ENCODE peak calls at places on chromosomes 12 and 14, in seven cellular contexts. D is fibroblast of the aortic adventitia, U is bronchial epithelial cell, K is nephron progenitor cell, E is psoas muscle, N is AG10803, P is Calu3. Z is an unnamed sample.

GRCh38 chr14:98173291-98173690 is 1098.7 kb downstream of the BCL11B start:
- DNase-seq in N (no peak), P (no peak), U (no peak), D (no peak), E (no peak), K (no peak), Z (no peak)

GRCh38 chr14:68027276-68027675 is 207.7 kb downstream of the RAD51B start:
- DNase-seq in N (no peak), P (no peak), K (no peak), E (no peak), D (peak; percentile 31), U (peak; percentile 36), Z (no peak)

GRCh38 chr12:95117178-95117599 is 43.8 kb upstream of the NR2C1 start:
- DNase-seq in D (peak; percentile 87), P (peak; percentile 78), U (no peak), K (peak; percentile 51), E (no peak), N (peak; percentile 78), Z (no peak)

GRCh38 chr14:54673193-54674121 is 106.5 kb downstream of the SAMD4A start:
- DNase-seq in N (no peak), K (peak; percentile 21), P (no peak), U (no peak), E (no peak), D (peak; percentile 49), Z (no peak)

GRCh38 chr14:23617539-23617938 is 18.6 kb upstream of the DHRS2 start:
- DNase-seq in U (no peak), K (no peak), N (no peak), P (no peak), D (no peak), E (no peak), Z (no peak)

GRCh38 chr12:89212339-89212771 is 139.9 kb downstream of the DUSP6 start:
- DNase-seq in E (peak; percentile 46), N (no peak), D (peak; percentile 39), U (peak; percentile 31), P (no peak), K (no peak), Z (no peak)

GRCh38 chr14:79280400-79280670 is 931.0 kb downstream of the DIO2 start:
- DNase-seq in N (no peak), U (no peak), D (no peak), K (no peak), E (no peak), P (no peak), Z (no peak)

GRCh38 chr12:109783965-109784244 is 49.3 kb downstream of the TRPV4 start:
- DNase-seq in N (no peak), K (no peak), P (no peak), D (no peak), U (no peak), E (no peak), Z (peak; percentile 49)

GRCh38 chr12:122080149-122081107 is 1.9 kb downstream of the MLXIP start:
- DNase-seq in U (peak; percentile 92), E (peak; percentile 79), N (peak; percentile 84), P (peak; percentile 71), K (no peak), D (peak; percentile 93), Z (no peak)

GRCh38 chr12:98217257-98217656 is 298.1 kb upstream of the TMPO start:
- DNase-seq in K (no peak), U (no peak), E (no peak), N (no peak), D (no peak), P (no peak), Z (no peak)

GRCh38 chr12:6180300-6181051 is 19.7 kb upstream of the CD9 start:
- DNase-seq in U (peak; percentile 70), K (no peak), N (peak; percentile 54), P (no peak), D (peak; percentile 68), E (peak; percentile 72), Z (no peak)

GRCh38 chr12:68290126-68290525 is 36.7 kb upstream of the IL22 start:
- DNase-seq in E (no peak), P (no peak), D (no peak), K (no peak), U (no peak), N (no peak), Z (no peak)

GRCh38 chr14:80477388-80478160 is 266.3 kb upstream of the DIO2 start:
- DNase-seq in U (no peak), P (no peak), K (no peak), E (no peak), N (peak; percentile 16), D (peak; percentile 57), Z (no peak)

GRCh38 chr12:72230589-72230988 is 41.6 kb upstream of the TRHDE start:
- DNase-seq in D (peak; percentile 16), P (no peak), E (no peak), K (no peak), U (no peak), N (peak; percentile 6), Z (no peak)

GRCh38 chr12:110107369-110108281 is 16.5 kb upstream of the IFT81 start:
- DNase-seq in D (peak; percentile 94), K (no peak), E (peak; percentile 65), P (peak; percentile 40), N (peak; percentile 90), U (peak; percentile 83), Z (no peak)

GRCh38 chr14:99809864-99810854 is 16.9 kb downstream of the EML1 start:
- DNase-seq in U (no peak), N (peak; percentile 28), P (no peak), D (no peak), E (peak; percentile 75), K (no peak), Z (no peak)

GRCh38 chr12:107514887-107515445 is 170.6 kb upstream of the PWP1 start:
- DNase-seq in P (no peak), U (peak; percentile 95), N (peak; percentile 83), K (no peak), E (no peak), D (peak; percentile 90), Z (no peak)

GRCh38 chr12:120653611-120654010 is 13.2 kb downstream of the CABP1 start:
- DNase-seq in D (no peak), P (no peak), N (no peak), E (no peak), K (no peak), U (no peak), Z (no peak)

GRCh38 chr12:120658286-120659150 is 18.1 kb downstream of the CABP1 start:
- DNase-seq in K (no peak), E (no peak), P (no peak), U (no peak), D (no peak), N (no peak), Z (no peak)

GRCh38 chr12:120659151-120659525 is 18.7 kb downstream of the CABP1 start:
- DNase-seq in P (no peak), E (no peak), K (no peak), U (no peak), D (no peak), N (no peak), Z (no peak)

GRCh38 chr12:120654656-120655055 is 14.2 kb downstream of the CABP1 start:
- DNase-seq in E (peak; percentile 63), P (no peak), U (no peak), D (no peak), K (no peak), N (no peak), Z (no peak)

DNA sequence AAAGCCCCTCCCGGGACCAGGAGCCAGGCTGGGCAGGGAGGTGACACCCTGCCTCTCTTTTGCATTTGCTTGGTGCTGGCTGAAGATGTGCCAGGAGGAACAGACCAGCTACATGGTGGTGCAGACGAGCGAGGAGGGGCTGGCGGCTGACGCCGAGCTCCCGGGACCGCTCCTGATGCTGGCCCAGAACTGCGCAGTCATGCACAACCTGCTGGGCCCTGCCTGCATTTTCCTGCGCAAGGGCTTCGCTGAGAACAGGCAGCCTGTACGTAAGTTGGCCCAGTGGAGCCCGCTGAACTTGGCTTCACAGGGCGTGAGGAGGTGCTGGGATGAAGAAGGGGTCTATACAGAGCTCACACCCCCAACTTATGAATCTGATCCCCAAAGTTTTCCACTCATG is 15.6 kb downstream of the CABP1 start:
- DNase-seq in P (no peak), N (no peak), D (no peak), U (no peak), E (no peak), K (no peak), Z (no peak)
- TF ChIP-seq CTCF in P (no peak), N (no peak), D (no peak), U (no peak), E (no peak), K (no peak), Z (no peak)

DNA sequence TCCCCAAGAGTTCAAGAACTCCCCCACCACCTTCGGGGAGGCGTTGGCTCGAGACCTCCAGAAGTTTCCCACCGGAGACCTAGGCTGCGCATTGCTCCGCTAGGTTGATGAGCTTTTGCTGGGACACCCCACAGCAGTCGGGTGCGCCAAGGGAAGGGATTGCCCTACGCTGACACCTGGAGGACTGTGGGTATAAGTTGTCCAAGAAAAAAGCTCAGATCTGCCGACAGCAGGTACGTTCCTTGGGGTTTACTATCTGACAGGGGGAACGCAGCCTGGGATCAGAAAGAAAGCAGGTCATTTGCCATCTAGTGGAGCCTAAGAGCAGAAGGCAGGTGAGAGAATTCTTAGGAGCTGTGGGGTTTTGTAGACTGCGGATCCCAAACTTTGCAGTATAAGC is 98.8 kb downstream of the FRMD6 start:
- DNase-seq in U (no peak), D (no peak), N (no peak), E (no peak), P (no peak), K (peak; percentile 10), Z (no peak)
- TF ChIP-seq CTCF in U (no peak), D (no peak), N (no peak), E (no peak), P (no peak), K (no peak), Z (no peak)

DNA sequence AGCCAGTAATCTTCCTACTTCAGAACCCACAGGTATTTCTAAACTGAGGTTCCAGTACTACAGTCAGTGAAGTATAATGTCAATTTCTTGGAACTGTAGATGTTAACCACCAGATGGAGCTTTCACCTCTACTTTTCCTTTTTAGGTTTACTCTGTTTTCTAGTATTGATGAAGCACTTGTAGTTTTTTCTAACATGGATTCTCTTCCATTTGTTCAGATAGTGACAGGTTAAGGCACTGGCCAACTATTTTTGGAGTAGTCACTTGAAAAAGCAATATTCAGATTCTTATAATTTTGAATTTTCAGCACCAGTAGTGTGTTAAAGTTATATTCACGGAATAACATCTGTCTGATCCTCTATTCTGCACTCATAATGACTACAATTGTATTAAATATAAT is 4.6 kb upstream of the SEC23A start:
- DNase-seq in E (no peak), K (no peak), D (peak; percentile 69), P (no peak), N (peak; percentile 56), U (peak; percentile 42), Z (no peak)
- TF ChIP-seq CTCF in E (peak; percentile 32), K (peak; percentile 33), D (peak; percentile 56), P (no peak), N (peak; percentile 61), U (peak; percentile 44), Z (peak; percentile 71)

DNA sequence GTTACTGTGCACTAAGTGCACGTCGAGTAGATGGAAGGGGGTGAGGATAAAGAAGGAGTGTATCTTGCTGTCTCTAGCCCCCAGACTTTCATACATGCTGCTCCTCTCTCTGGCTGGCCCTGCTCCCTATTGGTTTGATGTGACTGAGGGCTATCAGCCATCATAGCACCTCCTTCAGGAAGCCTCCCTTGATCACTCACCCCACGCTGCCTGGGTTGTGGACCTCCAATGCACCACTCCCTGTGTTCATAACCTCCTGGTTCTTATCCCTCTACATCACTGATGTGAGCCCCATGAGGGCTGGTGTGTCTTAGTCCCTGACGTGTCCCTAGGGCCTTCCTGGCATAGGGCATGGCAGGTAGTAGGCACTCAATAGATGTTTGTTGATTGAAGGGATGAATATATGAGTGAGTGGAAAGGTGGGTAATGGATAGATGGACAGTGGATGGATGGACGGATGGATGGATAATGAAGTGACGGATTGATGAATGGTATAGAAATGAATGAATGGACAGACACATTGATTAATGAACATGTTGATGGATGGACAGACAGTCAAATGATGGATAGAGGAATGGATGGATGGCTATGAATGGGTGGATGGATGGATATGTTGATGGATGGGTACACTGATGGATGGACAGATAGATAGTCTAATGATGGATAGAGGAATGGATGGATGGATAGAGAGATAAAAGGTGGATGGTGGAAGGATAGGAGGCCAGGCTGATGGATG is 15.0 kb downstream of the SDSL start:
- DNase-seq in U (no peak), N (no peak), D (no peak), P (no peak), K (no peak), E (no peak), Z (no peak)
- TF ChIP-seq CTCF in U (no peak), N (no peak), D (no peak), P (no peak), K (no peak), E (no peak), Z (no peak)

Z was measured in type B pancreatic cell.